ENCODE peak calls at places on chromosomes 3 and 15, in ten cellular contexts. M is A549, Y is EL, D is putamen, F is Peyer's patch, G is GM23248, C is RWPE1, T is nephron progenitor cell, V is fibroblast of mammary gland, P is NCI-H460. H is an unnamed sample.
A peak's percentile ranks its signal among the peaks of the same experiment; 100 is the strongest.

GRCh38 chr3:58004972-58005371 is 3.2 kb upstream of the FLNB start:
- DNase-seq in M (no peak), Y (peak; percentile 74), D (no peak), F (peak; percentile 62), G (peak; percentile 77), C (no peak), T (no peak), V (peak; percentile 67), P (no peak), H (no peak)

GRCh38 chr15:46961795-46962194 is 755.5 kb upstream of the SEMA6D start:
- DNase-seq in M (no peak), Y (no peak), D (no peak), F (no peak), G (no peak), C (no peak), T (no peak), V (no peak), P (no peak), H (no peak)

GRCh38 chr15:71581406-71581930 is 228.9 kb upstream of the NR2E3 start:
- DNase-seq in M (no peak), Y (no peak), D (no peak), F (no peak), G (peak; percentile 23), C (no peak), T (no peak), V (no peak), P (no peak), H (no peak)

GRCh38 chr3:85360742-85361387 is 402.1 kb downstream of the CADM2 start:
- DNase-seq in M (peak; percentile 6), Y (no peak), D (peak; percentile 81), F (no peak), G (peak; percentile 1), C (peak; percentile 12), T (peak; percentile 64), V (peak; percentile 1), P (peak; percentile 45), H (peak; percentile 31)

GRCh38 chr15:52486003-52486996 is 42.4 kb downstream of the MYO5A start:
- DNase-seq in M (no peak), Y (no peak), D (peak; percentile 64), F (no peak), G (no peak), C (no peak), T (peak; percentile 7), V (no peak), P (no peak), H (no peak)

GRCh38 chr15:22226034-22226790 is 145.9 kb downstream of the OR4M2 start:
- DNase-seq in M (no peak), Y (no peak), D (no peak), F (no peak), G (no peak), C (no peak), T (no peak), V (no peak), P (no peak), H (no peak)

GRCh38 chr15:90232941-90233700 is 620 bp downstream of the CIB1 start:
- DNase-seq in M (peak; percentile 88), Y (peak; percentile 56), D (no peak), F (peak; percentile 90), G (peak; percentile 74), C (peak; percentile 70), T (peak; percentile 66), V (peak; percentile 51), P (peak; percentile 40), H (peak; percentile 73)

GRCh38 chr3:112635674-112636073 is 5.3 kb downstream of the CCDC80 start:
- DNase-seq in M (no peak), Y (peak; percentile 91), D (no peak), F (no peak), G (peak; percentile 91), C (no peak), T (no peak), V (peak; percentile 96), P (no peak), H (no peak)

GRCh38 chr3:38574411-38575278 is 74.8 kb downstream of the SCN5A start:
- DNase-seq in M (no peak), Y (no peak), D (peak; percentile 50), F (peak; percentile 22), G (peak; percentile 60), C (no peak), T (no peak), V (peak; percentile 14), P (no peak), H (no peak)

GRCh38 chr3:11434017-11434526 is 161.9 kb downstream of the ATG7 start:
- DNase-seq in M (no peak), Y (peak; percentile 72), D (peak; percentile 73), F (peak; percentile 48), G (peak; percentile 88), C (no peak), T (no peak), V (peak; percentile 95), P (no peak), H (peak; percentile 35)

GRCh38 chr3:168061332-168061996 is 34.3 kb downstream of the GOLIM4 start:
- DNase-seq in M (no peak), Y (peak; percentile 25), D (no peak), F (no peak), G (peak; percentile 54), C (no peak), T (no peak), V (no peak), P (no peak), H (no peak)

GRCh38 chr15:77739591-77740378 is 107.1 kb upstream of the LINGO1 start:
- DNase-seq in M (no peak), Y (no peak), D (no peak), F (no peak), G (no peak), C (no peak), T (no peak), V (no peak), P (no peak), H (no peak)

GRCh38 chr3:158168996-158169573 is 59.2 kb downstream of the RSRC1 start:
- DNase-seq in M (no peak), Y (peak; percentile 8), D (no peak), F (no peak), G (no peak), C (peak; percentile 3), T (no peak), V (no peak), P (no peak), H (no peak)

GRCh38 chr3:15809313-15809712 is 11.5 kb upstream of the ANKRD28 start:
- DNase-seq in M (no peak), Y (no peak), D (no peak), F (no peak), G (no peak), C (no peak), T (no peak), V (no peak), P (no peak), H (no peak)

GRCh38 chr15:39429898-39430357 is 151.0 kb upstream of the THBS1 start:
- DNase-seq in M (no peak), Y (peak; percentile 82), D (no peak), F (no peak), G (peak; percentile 86), C (peak; percentile 57), T (no peak), V (peak; percentile 91), P (no peak), H (no peak)

GRCh38 chr3:127738192-127738840 is 65.6 kb downstream of the ABTB1 start:
- DNase-seq in M (peak; percentile 21), Y (peak; percentile 41), D (no peak), F (no peak), G (peak; percentile 51), C (no peak), T (no peak), V (peak; percentile 40), P (no peak), H (no peak)

GRCh38 chr3:60325610-60326181 is 925.6 kb downstream of the FHIT start:
- DNase-seq in M (no peak), Y (no peak), D (no peak), F (peak; percentile 52), G (no peak), C (no peak), T (no peak), V (no peak), P (no peak), H (no peak)

GRCh38 chr3:12591456-12591855 is 34.6 kb downstream of the MKRN2 start:
- DNase-seq in M (no peak), Y (no peak), D (no peak), F (no peak), G (no peak), C (no peak), T (no peak), V (no peak), P (no peak), H (no peak)

H was measured in lung.